ENCODE peak calls at places on chromosome 4, in five cellular contexts. One of them, this sample, is unnamed.
A peak's percentile ranks its signal among the peaks of the same experiment; 100 is the strongest.

GRCh38 chr4:109658871-109659410 is 44.3 kb downstream of the CASP6 start:
- DNase-seq in brain microvascular endothelial cell: no peak
- DNase-seq in fibroblast of lung: no peak
- DNase-seq in dorsolateral prefrontal cortex: no peak
- DNase-seq in mesenchymal stem cell: peak; percentile 6
- DNase-seq in this sample: peak; percentile 34

GRCh38 chr4:110533940-110534339 is 58.0 kb downstream of the ENPEP start:
- DNase-seq in brain microvascular endothelial cell: peak; percentile 97
- DNase-seq in fibroblast of lung: peak; percentile 99
- DNase-seq in dorsolateral prefrontal cortex: no peak
- DNase-seq in mesenchymal stem cell: peak; percentile 99
- DNase-seq in this sample: peak; percentile 98

GRCh38 chr4:94451051-94451404 is 714 bp upstream of the PDLIM5 start:
- DNase-seq in brain microvascular endothelial cell: no peak
- DNase-seq in fibroblast of lung: no peak
- DNase-seq in dorsolateral prefrontal cortex: no peak
- DNase-seq in mesenchymal stem cell: no peak
- DNase-seq in this sample: no peak

GRCh38 chr4:179797718-179798117 is 2355.5 kb upstream of the AGA start:
- DNase-seq in brain microvascular endothelial cell: no peak
- DNase-seq in fibroblast of lung: no peak
- DNase-seq in dorsolateral prefrontal cortex: no peak
- DNase-seq in mesenchymal stem cell: no peak
- DNase-seq in this sample: no peak

GRCh38 chr4:182555997-182556418 is 312.8 kb downstream of the TENM3 start:
- DNase-seq in brain microvascular endothelial cell: peak; percentile 70
- DNase-seq in fibroblast of lung: peak; percentile 92
- DNase-seq in dorsolateral prefrontal cortex: no peak
- DNase-seq in mesenchymal stem cell: peak; percentile 71
- DNase-seq in this sample: peak; percentile 84

GRCh38 chr4:156638925-156639605 is 332.5 kb downstream of the PDGFC start:
- DNase-seq in brain microvascular endothelial cell: peak; percentile 82
- DNase-seq in fibroblast of lung: peak; percentile 92
- DNase-seq in dorsolateral prefrontal cortex: no peak
- DNase-seq in mesenchymal stem cell: peak; percentile 29
- DNase-seq in this sample: peak; percentile 77

GRCh38 chr4:102551946-102552575 is 50.9 kb downstream of the NFKB1 start:
- DNase-seq in brain microvascular endothelial cell: no peak
- DNase-seq in fibroblast of lung: no peak
- DNase-seq in dorsolateral prefrontal cortex: no peak
- DNase-seq in mesenchymal stem cell: no peak
- DNase-seq in this sample: no peak

GRCh38 chr4:176676901-176677300 is 115.8 kb downstream of the VEGFC start:
- DNase-seq in brain microvascular endothelial cell: no peak
- DNase-seq in fibroblast of lung: no peak
- DNase-seq in dorsolateral prefrontal cortex: no peak
- DNase-seq in mesenchymal stem cell: no peak
- DNase-seq in this sample: no peak

GRCh38 chr4:77074961-77075855 is 581 bp downstream of the CCNI start:
- DNase-seq in brain microvascular endothelial cell: peak; percentile 57
- DNase-seq in fibroblast of lung: peak; percentile 78
- DNase-seq in dorsolateral prefrontal cortex: no peak
- DNase-seq in mesenchymal stem cell: peak; percentile 72
- DNase-seq in this sample: peak; percentile 72

GRCh38 chr4:175253184-175253902 is 335.2 kb downstream of the ADAM29 start:
- DNase-seq in brain microvascular endothelial cell: no peak
- DNase-seq in fibroblast of lung: no peak
- DNase-seq in dorsolateral prefrontal cortex: no peak
- DNase-seq in mesenchymal stem cell: peak; percentile 3
- DNase-seq in this sample: peak; percentile 11

GRCh38 chr4:111510535-111510934 is 634.7 kb upstream of the FAM241A start:
- DNase-seq in brain microvascular endothelial cell: no peak
- DNase-seq in fibroblast of lung: peak; percentile 84
- DNase-seq in dorsolateral prefrontal cortex: no peak
- DNase-seq in mesenchymal stem cell: no peak
- DNase-seq in this sample: no peak

GRCh38 chr4:45078201-45078600 is 351.8 kb upstream of the GNPDA2 start:
- DNase-seq in brain microvascular endothelial cell: no peak
- DNase-seq in fibroblast of lung: peak; percentile 13
- DNase-seq in dorsolateral prefrontal cortex: no peak
- DNase-seq in mesenchymal stem cell: peak; percentile 20
- DNase-seq in this sample: peak; percentile 5

GRCh38 chr4:34972189-34972588 is 1272.1 kb downstream of the ARAP2 start:
- DNase-seq in brain microvascular endothelial cell: no peak
- DNase-seq in fibroblast of lung: no peak
- DNase-seq in dorsolateral prefrontal cortex: no peak
- DNase-seq in mesenchymal stem cell: no peak
- DNase-seq in this sample: no peak

GRCh38 chr4:124804584-124804983 is 92.1 kb upstream of the ANKRD50 start:
- DNase-seq in brain microvascular endothelial cell: no peak
- DNase-seq in fibroblast of lung: peak; percentile 37
- DNase-seq in dorsolateral prefrontal cortex: no peak
- DNase-seq in mesenchymal stem cell: peak; percentile 16
- DNase-seq in this sample: no peak

GRCh38 chr4:40744218-40744617 is 5.5 kb upstream of the NSUN7 start:
- DNase-seq in brain microvascular endothelial cell: no peak
- DNase-seq in fibroblast of lung: no peak
- DNase-seq in dorsolateral prefrontal cortex: no peak
- DNase-seq in mesenchymal stem cell: no peak
- DNase-seq in this sample: no peak

GRCh38 chr4:37453361-37454262 is 209.1 kb downstream of the NWD2 start:
- DNase-seq in brain microvascular endothelial cell: peak; percentile 1
- DNase-seq in fibroblast of lung: peak; percentile 32
- DNase-seq in dorsolateral prefrontal cortex: peak; percentile 64
- DNase-seq in mesenchymal stem cell: peak; percentile 19
- DNase-seq in this sample: peak; percentile 24

GRCh38 chr4:184444953-184445309 is 29.4 kb downstream of the IRF2 start:
- DNase-seq in brain microvascular endothelial cell: no peak
- DNase-seq in fibroblast of lung: no peak
- DNase-seq in dorsolateral prefrontal cortex: no peak
- DNase-seq in mesenchymal stem cell: no peak
- DNase-seq in this sample: no peak

GRCh38 chr4:15703439-15703838 is 574 bp downstream of the BST1 start:
- DNase-seq in brain microvascular endothelial cell: no peak
- DNase-seq in fibroblast of lung: no peak
- DNase-seq in dorsolateral prefrontal cortex: no peak
- DNase-seq in mesenchymal stem cell: no peak
- DNase-seq in this sample: no peak
- H3K4me3 ChIP-seq in brain microvascular endothelial cell: peak overlapping the region; percentile 66
- H3K4me3 ChIP-seq in fibroblast of lung: peak overlapping the region; percentile 59
- H3K4me3 ChIP-seq in dorsolateral prefrontal cortex: no peak overlapping the region
- H3K4me3 ChIP-seq in mesenchymal stem cell: peak overlapping the region; percentile 81
- H3K4me3 ChIP-seq in this sample: peak overlapping the region; percentile 54

GRCh38 chr4:139901516-139902327 is 236.1 kb downstream of the MGST2 start:
- DNase-seq in brain microvascular endothelial cell: no peak
- DNase-seq in fibroblast of lung: peak; percentile 48
- DNase-seq in dorsolateral prefrontal cortex: no peak
- DNase-seq in mesenchymal stem cell: peak; percentile 43
- DNase-seq in this sample: no peak
- H3K4me3 ChIP-seq in brain microvascular endothelial cell: peak overlapping the region; percentile 23
- H3K4me3 ChIP-seq in fibroblast of lung: peak overlapping the region; percentile 18
- H3K4me3 ChIP-seq in dorsolateral prefrontal cortex: peak overlapping the region; percentile 56
- H3K4me3 ChIP-seq in mesenchymal stem cell: peak overlapping the region; percentile 82
- H3K4me3 ChIP-seq in this sample: no peak overlapping the region

GRCh38 chr4:56272946-56273728 is 114.2 kb downstream of the AASDH start:
- DNase-seq in brain microvascular endothelial cell: no peak
- DNase-seq in fibroblast of lung: no peak
- DNase-seq in dorsolateral prefrontal cortex: no peak
- DNase-seq in mesenchymal stem cell: no peak
- DNase-seq in this sample: no peak
- H3K4me3 ChIP-seq in brain microvascular endothelial cell: no peak overlapping the region
- H3K4me3 ChIP-seq in fibroblast of lung: no peak overlapping the region
- H3K4me3 ChIP-seq in dorsolateral prefrontal cortex: no peak overlapping the region
- H3K4me3 ChIP-seq in mesenchymal stem cell: no peak overlapping the region
- H3K4me3 ChIP-seq in this sample: no peak overlapping the region

GRCh38 chr4:170026253-170026991 is at the start of gene MFAP3L:
- DNase-seq in brain microvascular endothelial cell: peak; percentile 81
- DNase-seq in fibroblast of lung: peak; percentile 92
- DNase-seq in dorsolateral prefrontal cortex: peak; percentile 85
- DNase-seq in mesenchymal stem cell: peak; percentile 86
- DNase-seq in this sample: peak; percentile 90
- H3K4me3 ChIP-seq in brain microvascular endothelial cell: peak within 1 kb of the TSS; percentile 84
- H3K4me3 ChIP-seq in fibroblast of lung: peak within 1 kb of the TSS; percentile 89
- H3K4me3 ChIP-seq in dorsolateral prefrontal cortex: peak within 1 kb of the TSS; percentile 84
- H3K4me3 ChIP-seq in mesenchymal stem cell: peak within 1 kb of the TSS; percentile 91
- H3K4me3 ChIP-seq in this sample: peak within 1 kb of the TSS; percentile 86